ENCODE peak calls at places on chromosomes 16 and 17, in eight cellular contexts. M is AG04450, S is keratinocyte, H is hepatocyte, K is esophagus squamous epithelium, P is cardiac muscle cell, X is ovary, Q is PC-3. N is an unnamed sample.

GRCh38 chr17:1294157-1294717 is 14.8 kb downstream of the TRARG1 start:
- DNase-seq in M (no peak), S (no peak), H (no peak), K (no peak), P (no peak), X (no peak), Q (no peak), N (no peak)

GRCh38 chr17:12982224-12982623 is 35.6 kb downstream of the ELAC2 start:
- DNase-seq in M (no peak), S (no peak), H (no peak), K (no peak), P (no peak), X (no peak), Q (no peak), N (no peak)

GRCh38 chr17:7249219-7249618 is 2.3 kb downstream of the CTDNEP1 start:
- DNase-seq in M (no peak), S (no peak), H (no peak), K (no peak), P (no peak), X (no peak), Q (no peak), N (no peak)

GRCh38 chr16:10646581-10647263 is 48.0 kb downstream of the TEKT5 start:
- DNase-seq in M (no peak), S (no peak), H (no peak), K (no peak), P (no peak), X (no peak), Q (no peak), N (no peak)

GRCh38 chr17:45705123-45706009 is 78.8 kb upstream of the CRHR1 start:
- DNase-seq in M (no peak), S (no peak), H (peak; percentile 67), K (no peak), P (no peak), X (no peak), Q (peak; percentile 99), N (no peak)

GRCh38 chr16:57485916-57486857 is at the start of gene DOK4:
- DNase-seq in M (no peak), S (no peak), H (peak; percentile 94), K (no peak), P (peak; percentile 80), X (peak; percentile 85), Q (peak; percentile 65), N (no peak)

GRCh38 chr16:83951544-83951943 is 1.5 kb upstream of the OSGIN1 start:
- DNase-seq in M (no peak), S (no peak), H (no peak), K (no peak), P (no peak), X (no peak), Q (no peak), N (no peak)

GRCh38 chr16:3065742-3066439 is 451 bp downstream of the IL32 start:
- DNase-seq in M (no peak), S (no peak), H (no peak), K (no peak), P (no peak), X (no peak), Q (no peak), N (no peak)

GRCh38 chr17:78852709-78853111 is 12.1 kb upstream of the USP36 start:
- DNase-seq in M (no peak), S (no peak), H (peak; percentile 29), K (no peak), P (peak; percentile 57), X (peak; percentile 62), Q (peak; percentile 29), N (no peak)

DNA sequence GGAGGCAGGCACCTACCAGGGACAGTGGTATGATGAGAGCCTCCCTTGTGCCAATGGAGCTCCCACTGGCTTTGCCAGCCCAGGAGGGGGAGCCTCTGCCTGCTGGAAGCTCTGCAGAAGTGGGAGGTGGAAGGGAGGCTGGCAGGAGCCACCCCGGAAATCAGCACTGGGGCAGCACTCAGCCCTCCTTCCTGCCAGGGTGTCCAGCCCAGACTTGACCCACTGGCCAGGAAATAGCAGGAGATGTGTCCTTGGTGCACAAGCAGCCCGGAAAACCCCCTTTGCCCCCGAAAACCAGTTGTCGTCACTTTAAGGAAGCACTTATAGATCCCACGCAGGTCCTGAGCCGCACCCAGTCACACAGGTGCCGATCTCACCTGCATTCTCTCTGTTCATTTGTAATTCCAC is 49.3 kb upstream of the CACNG4 start:
- DNase-seq in M (no peak), S (no peak), H (peak; percentile 23), K (no peak), P (no peak), X (no peak), Q (peak; percentile 86), N (no peak)
- TF ChIP-seq CTCF in M (peak; percentile 41), S (peak; percentile 85), H (no peak), K (no peak), P (no peak), X (no peak), Q (peak; percentile 88), N (no peak)

DNA sequence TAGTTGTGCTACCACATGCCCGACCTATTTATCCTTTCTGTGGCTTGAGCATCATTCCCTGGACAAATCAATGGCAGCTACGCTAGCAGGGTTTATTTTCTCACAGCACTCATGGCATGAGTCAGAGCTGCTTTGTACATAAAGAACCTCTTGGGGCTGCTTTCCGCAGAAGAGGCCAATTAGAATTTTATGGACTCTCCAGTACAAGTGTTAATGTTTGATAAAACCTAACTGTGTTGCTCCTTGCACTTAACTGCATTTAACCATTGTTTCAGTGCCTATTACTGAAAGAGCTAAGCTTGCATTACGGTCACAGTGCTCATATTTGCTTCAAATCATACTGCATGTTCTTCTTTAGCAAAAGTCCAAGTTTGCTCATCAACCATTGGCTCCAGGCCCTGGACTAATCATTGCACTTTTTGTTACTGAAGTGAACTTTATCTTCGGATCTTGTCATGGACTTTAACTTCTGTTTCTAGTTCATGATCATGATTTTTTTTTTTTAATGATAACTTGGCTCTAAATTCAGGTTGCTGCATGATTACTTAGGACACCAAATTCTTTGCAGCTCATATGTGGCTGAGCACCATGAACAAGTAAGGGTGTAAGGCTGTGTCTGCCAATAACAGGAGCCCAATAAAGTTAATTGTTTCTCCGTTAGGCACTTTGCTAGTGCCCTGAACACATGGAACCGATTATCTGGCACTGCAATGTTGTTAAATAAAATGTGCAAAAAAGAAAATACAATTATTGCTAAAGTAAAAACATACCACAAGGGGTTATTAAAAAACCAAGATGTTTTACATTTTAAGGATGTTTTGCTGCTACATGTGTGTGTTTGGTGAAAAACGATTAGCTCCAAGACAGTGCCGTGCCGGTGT is 492.2 kb downstream of the KCNJ2 start:
- DNase-seq in M (no peak), S (no peak), H (peak; percentile 66), K (no peak), P (peak; percentile 3), X (no peak), Q (peak; percentile 68), N (no peak)
- H3K27me3 ChIP-seq in M (no peaks in the 10 kb centered on the region), S (no peaks in the 10 kb centered on the region), H (no peaks in the 10 kb centered on the region), K (no peaks in the 10 kb centered on the region), P (no peaks in the 10 kb centered on the region), X (no peaks in the 10 kb centered on the region), Q (peaks cover 57% of the 10 kb centered on the region), N (no peaks in the 10 kb centered on the region)

GRCh38 chr17:57091186-57091618 is 6.2 kb downstream of the AKAP1 start:
- DNase-seq in M (no peak), S (no peak), H (no peak), K (no peak), P (no peak), X (no peak), Q (no peak), N (no peak)

GRCh38 chr17:57092171-57092570 is 7.1 kb downstream of the AKAP1 start:
- DNase-seq in M (peak; percentile 39), S (no peak), H (no peak), K (no peak), P (peak; percentile 58), X (no peak), Q (no peak), N (peak; percentile 58)

GRCh38 chr17:57089391-57089790 is 4.3 kb downstream of the AKAP1 start:
- DNase-seq in M (no peak), S (no peak), H (no peak), K (no peak), P (no peak), X (no peak), Q (no peak), N (no peak)

GRCh38 chr17:57092779-57093178 is 7.7 kb downstream of the AKAP1 start:
- DNase-seq in M (no peak), S (no peak), H (no peak), K (no peak), P (peak; percentile 16), X (no peak), Q (no peak), N (peak; percentile 66)

DNA sequence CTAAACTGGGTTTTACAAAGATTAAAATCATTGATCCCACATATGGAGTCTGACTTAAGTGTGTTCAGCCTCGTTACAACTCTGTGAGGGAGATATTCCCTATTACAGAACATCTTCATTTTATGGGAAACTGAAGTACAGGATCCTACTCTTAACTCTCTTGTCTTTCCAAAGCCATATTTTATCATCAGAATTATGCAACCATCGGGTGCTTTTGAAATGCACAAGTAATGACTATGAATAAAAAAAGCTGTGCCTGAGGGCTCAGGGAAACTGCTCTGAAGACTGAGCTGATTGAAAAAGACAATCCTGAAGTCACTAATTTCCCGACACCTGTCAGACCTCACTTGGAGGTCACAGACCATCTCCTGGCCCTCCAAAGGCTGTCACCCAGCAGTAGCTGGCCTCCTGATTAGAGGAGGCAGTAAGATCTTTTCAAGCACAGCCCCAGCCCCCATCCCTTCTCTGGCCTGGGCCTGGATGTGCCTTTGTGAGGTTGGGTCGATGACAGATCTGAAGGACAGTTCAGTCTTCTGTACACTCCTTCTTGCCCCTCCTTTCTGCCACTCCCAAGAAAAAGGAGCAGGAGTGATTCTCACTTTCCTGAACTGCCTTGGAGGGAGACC is 5.6 kb downstream of the AKAP1 start:
- DNase-seq in M (no peak), S (no peak), H (no peak), K (no peak), P (peak; percentile 55), X (no peak), Q (no peak), N (no peak)
- H3K27ac ChIP-seq in M (peak overlapping the region; percentile 39), S (no peak overlapping the region), H (no peak overlapping the region), K (peak overlapping the region; percentile 85), P (peak overlapping the region; percentile 61), X (no peak overlapping the region), Q (no peak overlapping the region), N (peak overlapping the region; percentile 99)

GRCh38 chr17:58235821-58236220 is 2.6 kb upstream of the LPO start:
- DNase-seq in M (no peak), S (no peak), H (no peak), K (no peak), P (no peak), X (no peak), Q (no peak), N (no peak)

GRCh38 chr17:58229881-58230280 is 8.5 kb upstream of the LPO start:
- DNase-seq in M (no peak), S (no peak), H (no peak), K (no peak), P (no peak), X (no peak), Q (no peak), N (no peak)

GRCh38 chr17:58233547-58233946 is 4.8 kb upstream of the LPO start:
- DNase-seq in M (no peak), S (no peak), H (no peak), K (no peak), P (no peak), X (no peak), Q (no peak), N (no peak)

GRCh38 chr17:58231644-58232043 is 6.7 kb upstream of the LPO start:
- DNase-seq in M (no peak), S (no peak), H (no peak), K (no peak), P (no peak), X (no peak), Q (no peak), N (no peak)

GRCh38 chr17:58232707-58233156 is 5.7 kb upstream of the LPO start:
- DNase-seq in M (peak; percentile 27), S (peak; percentile 11), H (no peak), K (no peak), P (peak; percentile 88), X (no peak), Q (peak; percentile 41), N (no peak)
- TF ChIP-seq CTCF in M (no peak), S (no peak), H (no peak), K (no peak), P (no peak), X (no peak), Q (no peak), N (no peak)

N was measured in thoracic aorta.